ENCODE peak calls at places on chromosomes 13 and 19, in four cellular contexts. D is fibroblast of the aortic adventitia, T is AG09309, A is body of pancreas. I is an unnamed sample.

GRCh38 chr19:1469936-1470863 is 8.8 kb downstream of the C19orf25 start:
- DNase-seq in T (no peak), D (no peak), A (no peak), I (no peak)

GRCh38 chr13:109610517-109610916 is 175.9 kb downstream of the IRS2 start:
- DNase-seq in A (peak; percentile 16), T (no peak), D (no peak), I (no peak)

GRCh38 chr19:10260141-10260584 is 8.1 kb downstream of the MRPL4 start:
- DNase-seq in D (no peak), T (no peak), A (no peak), I (no peak)

GRCh38 chr19:950352-951066 is 24.7 kb downstream of the ARID3A start:
- DNase-seq in A (no peak), T (no peak), D (no peak), I (no peak)

GRCh38 chr19:46155237-46155636 is 7.2 kb downstream of the IGFL2 start:
- DNase-seq in T (no peak), D (no peak), A (no peak), I (peak; percentile 7)

GRCh38 chr19:43651758-43652545 is 12.3 kb upstream of the CADM4 start:
- DNase-seq in D (peak; percentile 68), T (no peak), A (peak; percentile 76), I (peak; percentile 51)

GRCh38 chr19:33879818-33880575 is 83.3 kb downstream of the KCTD15 start:
- DNase-seq in D (no peak), T (no peak), A (peak; percentile 72), I (no peak)

GRCh38 chr19:45863840-45864628 is at the start of gene FOXA3:
- DNase-seq in A (peak; percentile 82), T (no peak), D (no peak), I (no peak)

GRCh38 chr19:1471514-1472107 is 7.4 kb downstream of the C19orf25 start:
- DNase-seq in T (no peak), D (no peak), A (no peak), I (peak; percentile 31)

GRCh38 chr19:50414850-50415660 is 3.7 kb upstream of the SPIB start:
- DNase-seq in T (no peak), D (peak; percentile 63), A (peak; percentile 70), I (peak; percentile 9)

GRCh38 chr13:57123660-57124059 is 17.1 kb upstream of the PRR20A start:
- DNase-seq in D (no peak), T (no peak), A (no peak), I (no peak)

GRCh38 chr13:114142640-114143490 is 10.4 kb upstream of the RASA3 start:
- DNase-seq in A (peak; percentile 89), T (no peak), D (no peak), I (no peak)

GRCh38 chr13:60654405-60654804 is 257.4 kb downstream of the TDRD3 start:
- DNase-seq in D (peak; percentile 45), T (no peak), A (peak; percentile 36), I (peak; percentile 48)
- TF ChIP-seq CTCF in D (peak; percentile 62), T (peak; percentile 44), A (no peak), I (peak; percentile 58)

GRCh38 chr19:13765395-13766094 is 1.2 kb downstream of the MRI1 start:
- DNase-seq in T (no peak), A (no peak), D (no peak), I (peak; percentile 32)
- TF ChIP-seq CTCF in T (no peak), A (no peak), D (no peak), I (no peak)

DNA sequence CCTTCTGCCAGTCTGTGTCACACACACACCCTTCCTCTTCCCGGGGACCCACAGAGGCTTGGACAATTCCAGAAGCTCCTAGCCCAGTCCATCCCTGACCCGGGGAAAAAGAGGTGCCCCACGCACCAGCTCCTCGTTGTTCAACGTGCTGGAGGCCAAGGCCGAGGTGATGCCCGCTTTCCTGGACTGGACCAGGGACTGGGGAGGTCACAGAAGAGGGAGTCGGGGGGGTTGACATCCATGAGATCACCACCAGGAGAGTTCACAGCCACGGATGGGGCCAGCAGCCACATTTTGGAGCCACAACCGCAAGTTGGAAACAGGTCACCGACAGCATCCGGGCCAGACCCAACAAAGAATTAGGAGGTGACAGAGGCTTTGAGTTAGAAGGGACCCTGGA is 39.4 kb downstream of the UNC13A start:
- DNase-seq in D (no peak), A (no peak), T (no peak), I (no peak)
- TF ChIP-seq CTCF in D (no peak), A (no peak), T (no peak), I (no peak)

GRCh38 chr13:51222510-51223283 is 499 bp downstream of the FAM124A start:
- DNase-seq in D (no peak), T (no peak), A (no peak), I (no peak)
- TF ChIP-seq CTCF in D (peak; percentile 46), T (no peak), A (no peak), I (no peak)

DNA sequence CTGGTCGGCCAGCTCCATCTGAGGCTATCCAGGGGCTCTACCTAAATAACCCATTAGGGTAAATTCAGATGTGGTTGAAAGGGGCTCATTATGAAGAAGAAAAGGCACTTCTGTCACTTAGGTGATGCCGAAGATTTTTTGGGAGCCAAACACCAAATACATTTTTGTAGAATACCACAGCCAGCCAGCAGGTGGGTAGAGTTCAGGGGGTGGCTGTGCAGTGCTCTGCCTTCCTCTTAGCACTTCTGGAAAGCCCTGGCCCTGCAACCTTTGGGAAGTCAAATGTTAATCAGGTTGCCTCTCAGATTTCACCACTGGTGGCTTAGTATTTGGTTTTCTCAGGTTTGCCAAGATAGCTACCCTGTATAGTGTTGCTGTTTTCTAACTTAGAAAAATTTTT is 18.5 kb upstream of the GPR18 start:
- DNase-seq in A (no peak), D (no peak), T (no peak), I (no peak)
- TF ChIP-seq CTCF in A (no peak), D (peak; percentile 10), T (no peak), I (peak; percentile 12)

GRCh38 chr19:35179830-35180229 is 25.3 kb downstream of the FXYD5 start:
- DNase-seq in T (no peak), A (no peak), D (no peak), I (no peak)

GRCh38 chr19:35177377-35178274 is 23.1 kb downstream of the FXYD5 start:
- DNase-seq in T (no peak), D (no peak), A (no peak), I (no peak)

GRCh38 chr19:35181387-35181786 is 26.9 kb downstream of the FXYD5 start:
- DNase-seq in A (no peak), T (no peak), D (no peak), I (no peak)

GRCh38 chr19:35176183-35176570 is 21.6 kb downstream of the FXYD5 start:
- DNase-seq in T (no peak), A (no peak), D (no peak), I (no peak)

DNA sequence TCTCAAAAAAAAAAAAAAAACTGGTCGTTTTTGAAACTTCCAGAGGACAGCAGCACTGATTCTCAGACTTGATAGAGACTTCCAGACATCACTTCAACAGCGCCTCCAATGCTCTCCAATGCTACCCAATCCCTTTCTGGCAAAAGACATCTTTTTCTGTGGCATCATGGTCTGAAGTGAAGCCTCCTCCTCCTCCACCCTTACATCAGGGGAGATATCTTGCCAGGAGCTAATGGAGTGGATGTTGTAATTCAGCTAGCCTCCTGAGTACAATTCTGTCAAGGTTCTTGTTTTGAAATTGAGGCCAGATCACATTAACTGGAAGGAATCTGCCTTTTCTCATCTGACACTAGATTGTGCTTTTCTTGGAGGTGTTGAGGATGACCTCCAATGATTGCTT is 24.2 kb downstream of the FXYD5 start:
- DNase-seq in D (peak; percentile 47), T (no peak), A (no peak), I (no peak)
- TF ChIP-seq CTCF in D (no peak), T (no peak), A (no peak), I (no peak)